ENCODE peak calls at places on chromosome 6, in seven cellular contexts. One of them, this sample, is unnamed.

GRCh38 chr6:33993091-33993490 is 152.8 kb downstream of the GRM4 start:
- DNase-seq in stimulated activated CD4-positive, alpha-beta T cell treated with anti-CD3 and anti-CD28 coated beads, Interleukin-4, amount 100 ng/mL, for 1 hour: no peak
- DNase-seq in HEK293T: no peak
- DNase-seq in dermis microvascular lymphatic vessel endothelial cell: no peak
- DNase-seq in amniotic epithelial cell: no peak
- DNase-seq in prostate gland: no peak
- DNase-seq in body of pancreas: peak; percentile 3
- DNase-seq in this sample: no peak

GRCh38 chr6:106731843-106732160 is 102.4 kb downstream of the QRSL1 start:
- DNase-seq in stimulated activated CD4-positive, alpha-beta T cell treated with anti-CD3 and anti-CD28 coated beads, Interleukin-4, amount 100 ng/mL, for 1 hour: no peak
- DNase-seq in HEK293T: no peak
- DNase-seq in dermis microvascular lymphatic vessel endothelial cell: no peak
- DNase-seq in amniotic epithelial cell: no peak
- DNase-seq in prostate gland: no peak
- DNase-seq in body of pancreas: no peak
- DNase-seq in this sample: no peak

GRCh38 chr6:119138906-119139541 is 60.6 kb upstream of the FAM184A start:
- DNase-seq in stimulated activated CD4-positive, alpha-beta T cell treated with anti-CD3 and anti-CD28 coated beads, Interleukin-4, amount 100 ng/mL, for 1 hour: no peak
- DNase-seq in HEK293T: no peak
- DNase-seq in dermis microvascular lymphatic vessel endothelial cell: no peak
- DNase-seq in amniotic epithelial cell: peak; percentile 44
- DNase-seq in prostate gland: no peak
- DNase-seq in body of pancreas: no peak
- DNase-seq in this sample: no peak

GRCh38 chr6:46500382-46500781 is 9.1 kb upstream of the RCAN2 start:
- DNase-seq in stimulated activated CD4-positive, alpha-beta T cell treated with anti-CD3 and anti-CD28 coated beads, Interleukin-4, amount 100 ng/mL, for 1 hour: no peak
- DNase-seq in HEK293T: no peak
- DNase-seq in dermis microvascular lymphatic vessel endothelial cell: no peak
- DNase-seq in amniotic epithelial cell: no peak
- DNase-seq in prostate gland: no peak
- DNase-seq in body of pancreas: no peak
- DNase-seq in this sample: no peak

GRCh38 chr6:24911983-24912382 is 23.8 kb downstream of the RIPOR2 start:
- DNase-seq in stimulated activated CD4-positive, alpha-beta T cell treated with anti-CD3 and anti-CD28 coated beads, Interleukin-4, amount 100 ng/mL, for 1 hour: no peak
- DNase-seq in HEK293T: no peak
- DNase-seq in dermis microvascular lymphatic vessel endothelial cell: no peak
- DNase-seq in amniotic epithelial cell: no peak
- DNase-seq in prostate gland: no peak
- DNase-seq in body of pancreas: no peak
- DNase-seq in this sample: no peak

GRCh38 chr6:23510778-23511510 is 615.1 kb upstream of the NRSN1 start:
- DNase-seq in stimulated activated CD4-positive, alpha-beta T cell treated with anti-CD3 and anti-CD28 coated beads, Interleukin-4, amount 100 ng/mL, for 1 hour: no peak
- DNase-seq in HEK293T: no peak
- DNase-seq in dermis microvascular lymphatic vessel endothelial cell: no peak
- DNase-seq in amniotic epithelial cell: no peak
- DNase-seq in prostate gland: no peak
- DNase-seq in body of pancreas: no peak
- DNase-seq in this sample: no peak

GRCh38 chr6:24339932-24340331 is 17.9 kb downstream of the DCDC2 start:
- DNase-seq in stimulated activated CD4-positive, alpha-beta T cell treated with anti-CD3 and anti-CD28 coated beads, Interleukin-4, amount 100 ng/mL, for 1 hour: no peak
- DNase-seq in HEK293T: no peak
- DNase-seq in dermis microvascular lymphatic vessel endothelial cell: no peak
- DNase-seq in amniotic epithelial cell: no peak
- DNase-seq in prostate gland: no peak
- DNase-seq in body of pancreas: no peak
- DNase-seq in this sample: no peak

GRCh38 chr6:36682328-36683144 is 4.0 kb downstream of the CDKN1A start:
- DNase-seq in stimulated activated CD4-positive, alpha-beta T cell treated with anti-CD3 and anti-CD28 coated beads, Interleukin-4, amount 100 ng/mL, for 1 hour: peak; percentile 66
- DNase-seq in HEK293T: no peak
- DNase-seq in dermis microvascular lymphatic vessel endothelial cell: no peak
- DNase-seq in amniotic epithelial cell: no peak
- DNase-seq in prostate gland: peak; percentile 87
- DNase-seq in body of pancreas: peak; percentile 95
- DNase-seq in this sample: peak; percentile 42

GRCh38 chr6:116111552-116112528 is 11.2 kb downstream of the NT5DC1 start:
- DNase-seq in stimulated activated CD4-positive, alpha-beta T cell treated with anti-CD3 and anti-CD28 coated beads, Interleukin-4, amount 100 ng/mL, for 1 hour: peak; percentile 18
- DNase-seq in HEK293T: peak; percentile 49
- DNase-seq in dermis microvascular lymphatic vessel endothelial cell: no peak
- DNase-seq in amniotic epithelial cell: peak; percentile 55
- DNase-seq in prostate gland: no peak
- DNase-seq in body of pancreas: no peak
- DNase-seq in this sample: no peak

GRCh38 chr6:63634630-63635029 is 972 bp upstream of the PHF3 start:
- DNase-seq in stimulated activated CD4-positive, alpha-beta T cell treated with anti-CD3 and anti-CD28 coated beads, Interleukin-4, amount 100 ng/mL, for 1 hour: no peak
- DNase-seq in HEK293T: peak; percentile 17
- DNase-seq in dermis microvascular lymphatic vessel endothelial cell: no peak
- DNase-seq in amniotic epithelial cell: peak; percentile 64
- DNase-seq in prostate gland: no peak
- DNase-seq in body of pancreas: no peak
- DNase-seq in this sample: no peak

GRCh38 chr6:163565140-163565539 is 150.6 kb downstream of the QKI start:
- DNase-seq in stimulated activated CD4-positive, alpha-beta T cell treated with anti-CD3 and anti-CD28 coated beads, Interleukin-4, amount 100 ng/mL, for 1 hour: no peak
- DNase-seq in HEK293T: no peak
- DNase-seq in dermis microvascular lymphatic vessel endothelial cell: no peak
- DNase-seq in amniotic epithelial cell: peak; percentile 61
- DNase-seq in prostate gland: no peak
- DNase-seq in body of pancreas: no peak
- DNase-seq in this sample: no peak

GRCh38 chr6:152669894-152670293 is 27.8 kb upstream of the MYCT1 start:
- DNase-seq in stimulated activated CD4-positive, alpha-beta T cell treated with anti-CD3 and anti-CD28 coated beads, Interleukin-4, amount 100 ng/mL, for 1 hour: no peak
- DNase-seq in HEK293T: no peak
- DNase-seq in dermis microvascular lymphatic vessel endothelial cell: peak; percentile 52
- DNase-seq in amniotic epithelial cell: peak; percentile 12
- DNase-seq in prostate gland: no peak
- DNase-seq in body of pancreas: no peak
- DNase-seq in this sample: no peak

GRCh38 chr6:109093732-109094131 is 914 bp downstream of the SESN1 start:
- DNase-seq in stimulated activated CD4-positive, alpha-beta T cell treated with anti-CD3 and anti-CD28 coated beads, Interleukin-4, amount 100 ng/mL, for 1 hour: no peak
- DNase-seq in HEK293T: no peak
- DNase-seq in dermis microvascular lymphatic vessel endothelial cell: no peak
- DNase-seq in amniotic epithelial cell: no peak
- DNase-seq in prostate gland: no peak
- DNase-seq in body of pancreas: no peak
- DNase-seq in this sample: no peak

GRCh38 chr6:152932865-152933264 is 50.0 kb downstream of the FBXO5 start:
- DNase-seq in stimulated activated CD4-positive, alpha-beta T cell treated with anti-CD3 and anti-CD28 coated beads, Interleukin-4, amount 100 ng/mL, for 1 hour: no peak
- DNase-seq in HEK293T: no peak
- DNase-seq in dermis microvascular lymphatic vessel endothelial cell: no peak
- DNase-seq in amniotic epithelial cell: no peak
- DNase-seq in prostate gland: no peak
- DNase-seq in body of pancreas: no peak
- DNase-seq in this sample: no peak

GRCh38 chr6:111793711-111794111 is 79.5 kb downstream of the FYN start:
- DNase-seq in stimulated activated CD4-positive, alpha-beta T cell treated with anti-CD3 and anti-CD28 coated beads, Interleukin-4, amount 100 ng/mL, for 1 hour: no peak
- DNase-seq in HEK293T: no peak
- DNase-seq in dermis microvascular lymphatic vessel endothelial cell: no peak
- DNase-seq in amniotic epithelial cell: peak; percentile 30
- DNase-seq in prostate gland: no peak
- DNase-seq in body of pancreas: no peak
- DNase-seq in this sample: no peak

GRCh38 chr6:402901-403658 is 11.5 kb downstream of the IRF4 start:
- DNase-seq in stimulated activated CD4-positive, alpha-beta T cell treated with anti-CD3 and anti-CD28 coated beads, Interleukin-4, amount 100 ng/mL, for 1 hour: peak; percentile 72
- DNase-seq in HEK293T: no peak
- DNase-seq in dermis microvascular lymphatic vessel endothelial cell: no peak
- DNase-seq in amniotic epithelial cell: no peak
- DNase-seq in prostate gland: no peak
- DNase-seq in body of pancreas: no peak
- DNase-seq in this sample: no peak

GRCh38 chr6:149897855-149898744 is at the start of gene RAET1E:
- DNase-seq in stimulated activated CD4-positive, alpha-beta T cell treated with anti-CD3 and anti-CD28 coated beads, Interleukin-4, amount 100 ng/mL, for 1 hour: no peak
- DNase-seq in HEK293T: peak; percentile 17
- DNase-seq in dermis microvascular lymphatic vessel endothelial cell: no peak
- DNase-seq in amniotic epithelial cell: no peak
- DNase-seq in prostate gland: no peak
- DNase-seq in body of pancreas: no peak
- DNase-seq in this sample: no peak

GRCh38 chr6:2244261-2245102 is 923 bp downstream of the GMDS start:
- DNase-seq in stimulated activated CD4-positive, alpha-beta T cell treated with anti-CD3 and anti-CD28 coated beads, Interleukin-4, amount 100 ng/mL, for 1 hour: no peak
- DNase-seq in HEK293T: no peak
- DNase-seq in dermis microvascular lymphatic vessel endothelial cell: no peak
- DNase-seq in amniotic epithelial cell: no peak
- DNase-seq in prostate gland: peak; percentile 33
- DNase-seq in body of pancreas: no peak
- DNase-seq in this sample: no peak

GRCh38 chr6:131852200-131852599 is 44.4 kb downstream of the ENPP1 start:
- DNase-seq in stimulated activated CD4-positive, alpha-beta T cell treated with anti-CD3 and anti-CD28 coated beads, Interleukin-4, amount 100 ng/mL, for 1 hour: no peak
- DNase-seq in HEK293T: no peak
- DNase-seq in dermis microvascular lymphatic vessel endothelial cell: no peak
- DNase-seq in amniotic epithelial cell: no peak
- DNase-seq in prostate gland: no peak
- DNase-seq in body of pancreas: no peak
- DNase-seq in this sample: no peak

GRCh38 chr6:106724848-106725247 is 95.5 kb downstream of the QRSL1 start:
- DNase-seq in stimulated activated CD4-positive, alpha-beta T cell treated with anti-CD3 and anti-CD28 coated beads, Interleukin-4, amount 100 ng/mL, for 1 hour: no peak
- DNase-seq in HEK293T: no peak
- DNase-seq in dermis microvascular lymphatic vessel endothelial cell: no peak
- DNase-seq in amniotic epithelial cell: no peak
- DNase-seq in prostate gland: no peak
- DNase-seq in body of pancreas: peak; percentile 75
- DNase-seq in this sample: no peak

GRCh38 chr6:128516514-128516898 is 3.9 kb downstream of the PTPRK start:
- DNase-seq in stimulated activated CD4-positive, alpha-beta T cell treated with anti-CD3 and anti-CD28 coated beads, Interleukin-4, amount 100 ng/mL, for 1 hour: no peak
- DNase-seq in HEK293T: peak; percentile 36
- DNase-seq in dermis microvascular lymphatic vessel endothelial cell: no peak
- DNase-seq in amniotic epithelial cell: no peak
- DNase-seq in prostate gland: no peak
- DNase-seq in body of pancreas: no peak
- DNase-seq in this sample: no peak

GRCh38 chr6:47358440-47359225 is 48.9 kb upstream of the TNFRSF21 start:
- DNase-seq in stimulated activated CD4-positive, alpha-beta T cell treated with anti-CD3 and anti-CD28 coated beads, Interleukin-4, amount 100 ng/mL, for 1 hour: no peak
- DNase-seq in HEK293T: no peak
- DNase-seq in dermis microvascular lymphatic vessel endothelial cell: no peak
- DNase-seq in amniotic epithelial cell: no peak
- DNase-seq in prostate gland: no peak
- DNase-seq in body of pancreas: no peak
- DNase-seq in this sample: no peak

GRCh38 chr6:169340395-169340794 is 86.7 kb upstream of the THBS2 start:
- DNase-seq in stimulated activated CD4-positive, alpha-beta T cell treated with anti-CD3 and anti-CD28 coated beads, Interleukin-4, amount 100 ng/mL, for 1 hour: no peak
- DNase-seq in HEK293T: no peak
- DNase-seq in dermis microvascular lymphatic vessel endothelial cell: no peak
- DNase-seq in amniotic epithelial cell: no peak
- DNase-seq in prostate gland: peak; percentile 31
- DNase-seq in body of pancreas: no peak
- DNase-seq in this sample: no peak

GRCh38 chr6:118774596-118774995 is 119.4 kb upstream of the ASF1A start:
- DNase-seq in stimulated activated CD4-positive, alpha-beta T cell treated with anti-CD3 and anti-CD28 coated beads, Interleukin-4, amount 100 ng/mL, for 1 hour: no peak
- DNase-seq in HEK293T: no peak
- DNase-seq in dermis microvascular lymphatic vessel endothelial cell: no peak
- DNase-seq in amniotic epithelial cell: no peak
- DNase-seq in prostate gland: no peak
- DNase-seq in body of pancreas: no peak
- DNase-seq in this sample: no peak

GRCh38 chr6:4788953-4789584 is 12.9 kb downstream of the CDYL start:
- DNase-seq in stimulated activated CD4-positive, alpha-beta T cell treated with anti-CD3 and anti-CD28 coated beads, Interleukin-4, amount 100 ng/mL, for 1 hour: no peak
- DNase-seq in HEK293T: no peak
- DNase-seq in dermis microvascular lymphatic vessel endothelial cell: no peak
- DNase-seq in amniotic epithelial cell: no peak
- DNase-seq in prostate gland: no peak
- DNase-seq in body of pancreas: no peak
- DNase-seq in this sample: no peak

GRCh38 chr6:24391208-24391607 is 11.5 kb upstream of the MRS2 start:
- DNase-seq in stimulated activated CD4-positive, alpha-beta T cell treated with anti-CD3 and anti-CD28 coated beads, Interleukin-4, amount 100 ng/mL, for 1 hour: no peak
- DNase-seq in HEK293T: no peak
- DNase-seq in dermis microvascular lymphatic vessel endothelial cell: no peak
- DNase-seq in amniotic epithelial cell: no peak
- DNase-seq in prostate gland: no peak
- DNase-seq in body of pancreas: no peak
- DNase-seq in this sample: no peak

GRCh38 chr6:6910734-6911295 is 196.9 kb upstream of the RREB1 start:
- DNase-seq in stimulated activated CD4-positive, alpha-beta T cell treated with anti-CD3 and anti-CD28 coated beads, Interleukin-4, amount 100 ng/mL, for 1 hour: no peak
- DNase-seq in HEK293T: no peak
- DNase-seq in dermis microvascular lymphatic vessel endothelial cell: no peak
- DNase-seq in amniotic epithelial cell: no peak
- DNase-seq in prostate gland: no peak
- DNase-seq in body of pancreas: no peak
- DNase-seq in this sample: no peak

GRCh38 chr6:112180095-112180820 is 74.1 kb downstream of the LAMA4 start:
- DNase-seq in stimulated activated CD4-positive, alpha-beta T cell treated with anti-CD3 and anti-CD28 coated beads, Interleukin-4, amount 100 ng/mL, for 1 hour: no peak
- DNase-seq in HEK293T: peak; percentile 61
- DNase-seq in dermis microvascular lymphatic vessel endothelial cell: peak; percentile 83
- DNase-seq in amniotic epithelial cell: peak; percentile 82
- DNase-seq in prostate gland: peak; percentile 78
- DNase-seq in body of pancreas: peak; percentile 70
- DNase-seq in this sample: peak; percentile 34

GRCh38 chr6:75526502-75527127 is 33.0 kb upstream of the FILIP1 start:
- DNase-seq in stimulated activated CD4-positive, alpha-beta T cell treated with anti-CD3 and anti-CD28 coated beads, Interleukin-4, amount 100 ng/mL, for 1 hour: peak; percentile 36
- DNase-seq in HEK293T: peak; percentile 47
- DNase-seq in dermis microvascular lymphatic vessel endothelial cell: peak; percentile 66
- DNase-seq in amniotic epithelial cell: peak; percentile 75
- DNase-seq in prostate gland: peak; percentile 74
- DNase-seq in body of pancreas: peak; percentile 74
- DNase-seq in this sample: peak; percentile 52

GRCh38 chr6:86756623-86757246 is 180.6 kb upstream of the HTR1E start:
- DNase-seq in stimulated activated CD4-positive, alpha-beta T cell treated with anti-CD3 and anti-CD28 coated beads, Interleukin-4, amount 100 ng/mL, for 1 hour: no peak
- DNase-seq in HEK293T: no peak
- DNase-seq in dermis microvascular lymphatic vessel endothelial cell: no peak
- DNase-seq in amniotic epithelial cell: no peak
- DNase-seq in prostate gland: no peak
- DNase-seq in body of pancreas: no peak
- DNase-seq in this sample: no peak

GRCh38 chr6:53615633-53616449 is 49.7 kb downstream of the KLHL31 start:
- DNase-seq in stimulated activated CD4-positive, alpha-beta T cell treated with anti-CD3 and anti-CD28 coated beads, Interleukin-4, amount 100 ng/mL, for 1 hour: no peak
- DNase-seq in HEK293T: no peak
- DNase-seq in dermis microvascular lymphatic vessel endothelial cell: no peak
- DNase-seq in amniotic epithelial cell: peak; percentile 54
- DNase-seq in prostate gland: no peak
- DNase-seq in body of pancreas: peak; percentile 51
- DNase-seq in this sample: no peak

GRCh38 chr6:35072698-35073055 is 68.5 kb downstream of the TCP11 start:
- DNase-seq in stimulated activated CD4-positive, alpha-beta T cell treated with anti-CD3 and anti-CD28 coated beads, Interleukin-4, amount 100 ng/mL, for 1 hour: no peak
- DNase-seq in HEK293T: no peak
- DNase-seq in dermis microvascular lymphatic vessel endothelial cell: no peak
- DNase-seq in amniotic epithelial cell: no peak
- DNase-seq in prostate gland: no peak
- DNase-seq in body of pancreas: no peak
- DNase-seq in this sample: no peak

GRCh38 chr6:15619330-15619729 is 43.5 kb downstream of the DTNBP1 start:
- DNase-seq in stimulated activated CD4-positive, alpha-beta T cell treated with anti-CD3 and anti-CD28 coated beads, Interleukin-4, amount 100 ng/mL, for 1 hour: no peak
- DNase-seq in HEK293T: no peak
- DNase-seq in dermis microvascular lymphatic vessel endothelial cell: no peak
- DNase-seq in amniotic epithelial cell: no peak
- DNase-seq in prostate gland: no peak
- DNase-seq in body of pancreas: no peak
- DNase-seq in this sample: no peak

GRCh38 chr6:170429457-170429856 is 122.9 kb downstream of the FAM120B start:
- DNase-seq in stimulated activated CD4-positive, alpha-beta T cell treated with anti-CD3 and anti-CD28 coated beads, Interleukin-4, amount 100 ng/mL, for 1 hour: no peak
- DNase-seq in HEK293T: no peak
- DNase-seq in dermis microvascular lymphatic vessel endothelial cell: no peak
- DNase-seq in amniotic epithelial cell: peak; percentile 77
- DNase-seq in prostate gland: no peak
- DNase-seq in body of pancreas: no peak
- DNase-seq in this sample: no peak

GRCh38 chr6:128352331-128352730 is 168.1 kb downstream of the PTPRK start:
- DNase-seq in stimulated activated CD4-positive, alpha-beta T cell treated with anti-CD3 and anti-CD28 coated beads, Interleukin-4, amount 100 ng/mL, for 1 hour: no peak
- DNase-seq in HEK293T: no peak
- DNase-seq in dermis microvascular lymphatic vessel endothelial cell: no peak
- DNase-seq in amniotic epithelial cell: no peak
- DNase-seq in prostate gland: no peak
- DNase-seq in body of pancreas: no peak
- DNase-seq in this sample: no peak

GRCh38 chr6:743320-744096 is 50.6 kb upstream of the EXOC2 start:
- DNase-seq in stimulated activated CD4-positive, alpha-beta T cell treated with anti-CD3 and anti-CD28 coated beads, Interleukin-4, amount 100 ng/mL, for 1 hour: no peak
- DNase-seq in HEK293T: no peak
- DNase-seq in dermis microvascular lymphatic vessel endothelial cell: no peak
- DNase-seq in amniotic epithelial cell: no peak
- DNase-seq in prostate gland: no peak
- DNase-seq in body of pancreas: no peak
- DNase-seq in this sample: no peak

GRCh38 chr6:44789061-44789460 is 401.6 kb downstream of the CDC5L start:
- DNase-seq in stimulated activated CD4-positive, alpha-beta T cell treated with anti-CD3 and anti-CD28 coated beads, Interleukin-4, amount 100 ng/mL, for 1 hour: no peak
- DNase-seq in HEK293T: no peak
- DNase-seq in dermis microvascular lymphatic vessel endothelial cell: no peak
- DNase-seq in amniotic epithelial cell: no peak
- DNase-seq in prostate gland: no peak
- DNase-seq in body of pancreas: no peak
- DNase-seq in this sample: no peak

GRCh38 chr6:47151232-47151898 is 109.2 kb upstream of the ADGRF1 start:
- DNase-seq in stimulated activated CD4-positive, alpha-beta T cell treated with anti-CD3 and anti-CD28 coated beads, Interleukin-4, amount 100 ng/mL, for 1 hour: no peak
- DNase-seq in HEK293T: no peak
- DNase-seq in dermis microvascular lymphatic vessel endothelial cell: no peak
- DNase-seq in amniotic epithelial cell: no peak
- DNase-seq in prostate gland: no peak
- DNase-seq in body of pancreas: no peak
- DNase-seq in this sample: no peak